ENCODE peak calls at places on chromosomes 12 and 14, in seven cellular contexts. N, T, E, B, S, W and G are unnamed samples.

GRCh38 chr14:55000381-55000780 is 26.5 kb downstream of the WDHD1 start:
- DNase-seq in N (no peak), T (no peak), E (no peak), B (no peak), S (no peak), W (no peak), G (no peak)

GRCh38 chr12:20057398-20057797 is 310.9 kb upstream of the PDE3A start:
- DNase-seq in N (no peak), T (no peak), E (no peak), B (no peak), S (no peak), W (no peak), G (no peak)

GRCh38 chr12:71472441-71472911 is 32.9 kb downstream of the LGR5 start:
- DNase-seq in N (no peak), T (no peak), E (no peak), B (no peak), S (no peak), W (no peak), G (no peak)

GRCh38 chr12:33330940-33331339 is 108.7 kb downstream of the SYT10 start:
- DNase-seq in N (peak), T (no peak), E (no peak), B (no peak), S (no peak), W (no peak), G (no peak)

GRCh38 chr12:93595336-93595735 is 22.9 kb downstream of the SOCS2 start:
- DNase-seq in N (no peak), T (no peak), E (no peak), B (no peak), S (no peak), W (no peak), G (no peak)

GRCh38 chr12:79782197-79782890 is 91.6 kb upstream of the PAWR start:
- DNase-seq in N (no peak), T (no peak), E (peak), B (no peak), S (no peak), W (no peak), G (no peak)

GRCh38 chr14:95056476-95056875 is 100.9 kb downstream of the DICER1 start:
- DNase-seq in N (peak), T (no peak), E (no peak), B (no peak), S (no peak), W (no peak), G (no peak)

GRCh38 chr12:22481557-22482104 is 62.7 kb downstream of the C2CD5 start:
- DNase-seq in N (no peak), T (no peak), E (no peak), B (no peak), S (no peak), W (no peak), G (no peak)

GRCh38 chr14:102280376-102280962 is 24.5 kb downstream of the MOK start:
- DNase-seq in N (no peak), T (no peak), E (peak), B (peak), S (peak), W (no peak), G (no peak)

GRCh38 chr12:20368653-20369163 is 371 bp downstream of the PDE3A start:
- DNase-seq in N (peak), T (peak), E (peak), B (no peak), S (no peak), W (peak), G (no peak)

GRCh38 chr14:22475381-22475780 is 113.6 kb downstream of the DAD1 start:
- DNase-seq in N (no peak), T (no peak), E (no peak), B (no peak), S (no peak), W (no peak), G (no peak)

GRCh38 chr12:52207895-52208294 is 16.1 kb upstream of the KRT80 start:
- DNase-seq in N (peak), T (no peak), E (no peak), B (no peak), S (no peak), W (no peak), G (no peak)

GRCh38 chr14:69260246-69260978 is 454 bp downstream of the GALNT16 start:
- DNase-seq in N (peak), T (peak), E (no peak), B (no peak), S (no peak), W (peak), G (no peak)

GRCh38 chr12:56346663-56347062 is 8.0 kb downstream of the IL23A start:
- DNase-seq in N (no peak), T (no peak), E (no peak), B (no peak), S (no peak), W (no peak), G (no peak)

GRCh38 chr14:106556665-106557289 is 1030.4 kb downstream of the TMEM121 start:
- DNase-seq in N (peak), T (peak), E (no peak), B (no peak), S (no peak), W (no peak), G (no peak)

GRCh38 chr12:38961683-38962082 is 56.3 kb upstream of the CPNE8 start:
- DNase-seq in N (no peak), T (no peak), E (no peak), B (no peak), S (no peak), W (no peak), G (no peak)

GRCh38 chr12:128783129-128783574 is 40.6 kb downstream of the SLC15A4 start:
- DNase-seq in N (no peak), T (peak), E (peak), B (no peak), S (no peak), W (no peak), G (no peak)

GRCh38 chr14:104882325-104882973 is 17.4 kb downstream of the CEP170B start:
- DNase-seq in N (peak), T (no peak), E (peak), B (no peak), S (no peak), W (peak), G (no peak)

GRCh38 chr14:105414456-105415371 is 4.9 kb upstream of the MTA1 start:
- DNase-seq in N (peak), T (peak), E (peak), B (no peak), S (no peak), W (peak), G (peak)

GRCh38 chr12:79983969-79984629 is 49.2 kb upstream of the PPP1R12A start:
- DNase-seq in N (no peak), T (no peak), E (peak), B (no peak), S (peak), W (no peak), G (no peak)

GRCh38 chr14:52351561-52352491 is 37.7 kb downstream of the PTGER2 start:
- DNase-seq in N (no peak), T (no peak), E (peak), B (no peak), S (no peak), W (no peak), G (no peak)

GRCh38 chr14:78752789-78753188 is 582.6 kb downstream of the NRXN3 start:
- DNase-seq in N (no peak), T (no peak), E (peak), B (peak), S (no peak), W (no peak), G (no peak)

GRCh38 chr12:77916276-77916675 is 85.6 kb downstream of the NAV3 start:
- DNase-seq in N (no peak), T (no peak), E (no peak), B (no peak), S (no peak), W (no peak), G (no peak)

GRCh38 chr14:88986146-88986841 is 161.8 kb downstream of the TTC8 start:
- DNase-seq in N (no peak), T (no peak), E (peak), B (no peak), S (no peak), W (peak), G (no peak)

GRCh38 chr12:132623072-132623869 is 4.7 kb downstream of the P2RX2 start:
- DNase-seq in N (peak), T (no peak), E (no peak), B (no peak), S (no peak), W (no peak), G (no peak)

GRCh38 chr14:50060871-50061663 is 55.3 kb downstream of the VCPKMT start:
- DNase-seq in N (no peak), T (peak), E (peak), B (peak), S (peak), W (no peak), G (peak)

GRCh38 chr12:68876471-68876870 is 56.5 kb downstream of the CPM start:
- DNase-seq in N (no peak), T (no peak), E (no peak), B (no peak), S (no peak), W (no peak), G (no peak)